ENCODE peak calls at places on chromosome 2, in four cellular contexts. G is A673, M is astrocyte of the cerebellum, L is ovary. V is an unnamed sample.

GRCh38 chr2:167890739-167891138 is 356.7 kb downstream of the STK39 start:
- DNase-seq in G (no peak), M (no peak), L (no peak), V (no peak)

GRCh38 chr2:85409719-85410583 is at the start of gene CAPG:
- DNase-seq in G (no peak), M (no peak), L (no peak), V (no peak)

GRCh38 chr2:20916604-20917286 is 93.8 kb upstream of the LDAH start:
- DNase-seq in G (no peak), M (no peak), L (no peak), V (peak; percentile 9)

GRCh38 chr2:215437614-215438013 is 1.7 kb upstream of the FN1 start:
- DNase-seq in G (no peak), M (no peak), L (no peak), V (peak; percentile 72)

GRCh38 chr2:26302846-26303245 is 43.1 kb upstream of the SELENOI start:
- DNase-seq in G (no peak), M (no peak), L (no peak), V (no peak)

GRCh38 chr2:176552456-176553135 is 283.4 kb downstream of the MTX2 start:
- DNase-seq in G (no peak), M (no peak), L (no peak), V (peak; percentile 85)

GRCh38 chr2:41928593-41928992 is 119.2 kb upstream of the PKDCC start:
- DNase-seq in G (no peak), M (no peak), L (no peak), V (peak; percentile 75)

GRCh38 chr2:100446696-100447095 is 23.6 kb upstream of the NMS start:
- DNase-seq in G (no peak), M (no peak), L (no peak), V (no peak)

GRCh38 chr2:47072018-47072691 is 83.0 kb downstream of the STPG4 start:
- DNase-seq in G (no peak), M (peak; percentile 95), L (peak; percentile 95), V (peak; percentile 97)

GRCh38 chr2:204545861-204546773 is 842 bp downstream of the PARD3B start:
- DNase-seq in G (no peak), M (no peak), L (no peak), V (no peak)

GRCh38 chr2:241201445-241202267 is 13.2 kb downstream of the ANO7 start:
- DNase-seq in G (no peak), M (no peak), L (no peak), V (no peak)

GRCh38 chr2:30958571-30959220 is 151.4 kb upstream of the CAPN13 start:
- DNase-seq in G (no peak), M (no peak), L (no peak), V (no peak)

GRCh38 chr2:240927390-240927781 is 21.2 kb downstream of the CROCC2 start:
- DNase-seq in G (no peak), M (no peak), L (no peak), V (no peak)

GRCh38 chr2:234686088-234686890 is 189.4 kb upstream of the ARL4C start:
- DNase-seq in G (no peak), M (peak; percentile 42), L (no peak), V (peak; percentile 68)

GRCh38 chr2:207035855-207036254 is 96.5 kb downstream of the CPO start:
- DNase-seq in G (no peak), M (no peak), L (no peak), V (peak; percentile 22)

DNA sequence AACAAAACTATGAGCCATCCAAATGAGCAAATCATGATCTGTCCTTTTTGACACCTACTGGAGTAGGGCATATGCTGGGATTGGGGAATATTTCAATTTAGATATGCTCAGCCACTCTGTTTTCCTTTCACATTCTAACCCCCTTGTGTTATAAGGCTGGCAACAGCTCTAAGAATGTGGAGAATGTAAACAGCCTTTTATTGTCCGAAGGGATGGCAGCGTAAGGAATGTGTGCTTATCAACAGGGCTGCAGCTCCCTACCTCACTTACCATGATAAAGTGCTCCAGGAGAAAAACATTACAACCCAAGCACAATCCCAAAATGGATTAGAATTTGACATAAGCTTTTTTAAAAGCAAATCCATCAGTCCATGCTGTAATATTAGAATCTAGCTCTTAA is 2.2 kb downstream of the NXPH2 start:
- DNase-seq in G (peak; percentile 55), M (peak; percentile 31), L (no peak), V (peak; percentile 41)
- H3K4me3 ChIP-seq in G (no peak overlapping the region), M (no peak overlapping the region), L (no peak overlapping the region), V (no peak overlapping the region)

DNA sequence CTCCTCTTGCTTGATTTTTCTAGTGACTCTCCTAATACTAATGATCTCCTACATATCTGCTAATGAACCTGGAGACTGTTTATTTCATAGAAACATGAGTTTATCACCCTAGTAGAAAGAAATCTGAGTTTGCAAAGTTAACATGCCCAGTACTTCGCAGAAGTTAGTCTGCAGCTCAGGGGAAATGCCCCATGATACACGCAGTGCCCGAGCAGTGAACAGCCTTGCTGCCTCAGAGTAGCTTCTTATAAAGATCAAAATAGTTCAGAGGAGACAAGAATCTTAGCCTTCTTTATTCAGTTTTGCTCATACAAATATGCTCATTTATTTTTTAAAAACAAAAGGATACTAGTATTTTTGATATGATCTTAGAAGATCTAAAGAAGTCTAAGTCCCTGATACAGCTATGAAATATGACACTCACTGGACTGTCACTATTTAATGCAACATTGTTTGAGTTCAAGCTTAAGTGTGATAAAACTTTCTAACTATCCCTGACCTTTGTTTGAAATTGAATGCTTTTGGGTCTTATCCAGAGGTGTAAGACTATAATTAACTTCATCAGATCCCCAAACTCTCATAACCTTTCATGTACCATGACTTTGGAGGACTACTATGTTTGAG is 20.5 kb downstream of the FRZB start:
- DNase-seq in G (no peak), M (no peak), L (no peak), V (no peak)
- TF ChIP-seq CTCF in G (no peak), M (no peak), L (no peak), V (no peak)

DNA sequence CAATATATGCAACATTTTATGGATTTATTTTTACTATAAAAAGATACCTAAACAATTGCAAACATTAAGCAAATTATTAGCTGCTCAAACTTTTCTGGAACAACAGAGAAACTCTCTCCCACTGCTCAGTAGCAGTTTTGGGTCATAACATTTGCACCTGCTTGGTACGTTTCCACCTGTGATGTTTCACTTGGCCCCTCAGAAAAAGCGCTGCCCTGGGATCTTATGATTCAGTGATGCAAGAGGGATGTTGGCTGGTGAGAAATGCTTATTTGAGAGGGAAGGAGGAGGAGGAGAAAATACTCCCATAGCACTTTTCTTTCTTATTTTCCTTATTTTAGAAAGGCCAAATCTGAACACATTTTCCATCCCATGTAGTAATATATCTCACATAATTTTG is 9.2 kb downstream of the IRS1 start:
- DNase-seq in G (no peak), M (no peak), L (peak; percentile 33), V (no peak)
- H3K4me3 ChIP-seq in G (peak overlapping the region; percentile 91), M (no peak overlapping the region), L (peak overlapping the region; percentile 93), V (peak overlapping the region; percentile 72)

GRCh38 chr2:102636283-102636907 is 17.0 kb downstream of the SLC9A2 start:
- DNase-seq in G (no peak), M (no peak), L (no peak), V (no peak)

GRCh38 chr2:102639429-102639828 is 20.1 kb downstream of the SLC9A2 start:
- DNase-seq in G (no peak), M (no peak), L (no peak), V (no peak)

GRCh38 chr2:102635317-102635716 is 16.0 kb downstream of the SLC9A2 start:
- DNase-seq in G (no peak), M (no peak), L (no peak), V (no peak)

GRCh38 chr2:102634831-102635241 is 15.5 kb downstream of the SLC9A2 start:
- DNase-seq in G (no peak), M (no peak), L (no peak), V (no peak)

DNA sequence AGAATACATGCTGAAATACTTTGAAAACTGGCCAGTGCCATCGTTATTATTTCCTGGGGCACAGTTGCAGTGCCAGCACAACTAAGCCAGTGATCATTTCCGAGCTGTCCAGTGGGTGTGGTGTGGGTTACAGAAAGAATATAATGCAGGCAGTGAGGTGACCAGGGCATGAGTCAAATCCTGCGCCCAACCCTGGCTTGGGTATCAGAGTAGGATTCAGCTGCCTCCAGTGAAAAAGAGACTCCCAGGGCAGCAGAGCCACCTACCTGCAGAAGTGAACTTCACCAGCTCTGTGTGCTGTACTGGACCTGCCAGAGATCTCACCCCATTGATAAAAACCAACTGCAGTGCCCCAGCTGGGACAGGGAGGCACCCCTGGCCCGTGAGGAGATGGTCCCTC is 18.0 kb downstream of the SLC9A2 start:
- DNase-seq in G (no peak), M (no peak), L (no peak), V (no peak)
- TF ChIP-seq CTCF in G (no peak), M (no peak), L (no peak), V (no peak)

GRCh38 chr2:146734791-146735190 is 1110.0 kb upstream of the ACVR2A start:
- DNase-seq in G (no peak), M (no peak), L (no peak), V (no peak)
- H3K4me3 ChIP-seq in G (no peak overlapping the region), M (no peak overlapping the region), L (no peak overlapping the region), V (no peak overlapping the region)

GRCh38 chr2:7119504-7119835 is 202.3 kb downstream of the RNF144A start:
- DNase-seq in G (no peak), M (no peak), L (no peak), V (no peak)
- TF ChIP-seq CTCF in G (no peak), M (no peak), L (no peak), V (no peak)

DNA sequence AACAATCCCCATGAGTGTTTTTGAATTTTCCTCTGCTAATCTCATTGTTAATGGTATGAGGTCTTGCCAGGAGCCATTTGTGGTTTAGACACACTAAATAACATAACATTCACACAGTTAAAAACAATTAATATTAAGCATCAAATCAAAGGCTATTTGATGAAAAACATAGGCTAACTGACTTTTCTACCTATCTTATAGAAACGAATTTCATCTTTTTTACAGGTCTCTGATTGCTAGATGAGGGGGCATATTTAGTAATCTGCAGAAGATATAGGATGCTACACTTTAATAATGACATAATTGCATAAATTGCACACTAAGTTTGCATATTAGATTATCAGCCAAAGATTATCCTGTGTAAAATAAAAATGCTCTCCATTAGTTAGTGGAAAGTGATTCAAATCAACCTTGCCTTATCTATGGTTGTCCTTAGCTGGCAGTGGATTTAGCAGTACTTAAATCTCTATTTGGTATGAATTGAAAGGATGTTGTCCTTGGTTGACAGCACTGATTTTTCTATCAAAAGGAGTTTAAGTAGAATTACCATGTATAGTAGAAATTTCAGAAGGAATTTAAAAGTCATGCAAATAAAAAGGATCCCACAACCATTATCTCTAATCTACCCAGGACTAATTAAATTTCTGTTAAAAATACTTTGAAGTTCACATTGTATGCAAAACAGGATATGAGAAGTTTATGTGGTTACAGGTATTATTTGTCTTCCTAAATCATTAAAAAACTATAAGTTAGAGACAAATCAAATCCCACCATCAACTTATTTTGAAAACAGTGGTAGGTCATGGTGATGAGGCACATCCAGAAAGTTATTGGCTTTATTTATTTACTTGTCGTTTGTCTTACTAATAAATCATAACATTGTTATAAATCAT is 50.6 kb upstream of the SPAG16 start:
- DNase-seq in G (no peak), M (no peak), L (no peak), V (no peak)
- H3K4me3 ChIP-seq in G (peak overlapping the region; percentile 9), M (no peak overlapping the region), L (no peak overlapping the region), V (no peak overlapping the region)

GRCh38 chr2:114283774-114284173 is 158.7 kb upstream of the DPP10 start:
- DNase-seq in G (no peak), M (no peak), L (no peak), V (no peak)
- TF ChIP-seq CTCF in G (no peak), M (no peak), L (no peak), V (no peak)